ENCODE peak calls at places on chromosomes 7 and 10, in eight cellular contexts. One of them, this sample, is unnamed. For H3K36me3, the result is how much of the 10 kb centered on the place peaks cover.

GRCh38 chr7:130975731-130976130 is 241.7 kb upstream of the KLF14 start:
- DNase-seq in stomach: no peak
- DNase-seq in sigmoid colon: no peak
- DNase-seq in esophagus muscularis mucosa: no peak
- DNase-seq in tibial nerve: no peak
- DNase-seq in suprapubic skin: no peak
- DNase-seq in upper lobe of left lung: no peak
- DNase-seq in H1: no peak
- DNase-seq in this sample: no peak

GRCh38 chr7:17530741-17531417 is 232.4 kb downstream of the AHR start:
- DNase-seq in stomach: no peak
- DNase-seq in sigmoid colon: no peak
- DNase-seq in esophagus muscularis mucosa: no peak
- DNase-seq in tibial nerve: no peak
- DNase-seq in suprapubic skin: no peak
- DNase-seq in upper lobe of left lung: no peak
- DNase-seq in H1: no peak
- DNase-seq in this sample: no peak

GRCh38 chr7:100489824-100490223 is 6.1 kb downstream of the NYAP1 start:
- DNase-seq in stomach: peak
- DNase-seq in sigmoid colon: no peak
- DNase-seq in esophagus muscularis mucosa: no peak
- DNase-seq in tibial nerve: no peak
- DNase-seq in suprapubic skin: no peak
- DNase-seq in upper lobe of left lung: no peak
- DNase-seq in H1: peak
- DNase-seq in this sample: peak

GRCh38 chr7:139075871-139076686 is 33.4 kb downstream of the ZC3HAV1 start:
- DNase-seq in stomach: no peak
- DNase-seq in sigmoid colon: no peak
- DNase-seq in esophagus muscularis mucosa: no peak
- DNase-seq in tibial nerve: no peak
- DNase-seq in suprapubic skin: no peak
- DNase-seq in upper lobe of left lung: no peak
- DNase-seq in H1: no peak
- DNase-seq in this sample: no peak

GRCh38 chr7:234712-235553 is 42.6 kb downstream of the FAM20C start:
- DNase-seq in stomach: peak
- DNase-seq in sigmoid colon: peak
- DNase-seq in esophagus muscularis mucosa: no peak
- DNase-seq in tibial nerve: no peak
- DNase-seq in suprapubic skin: no peak
- DNase-seq in upper lobe of left lung: peak
- DNase-seq in H1: no peak
- DNase-seq in this sample: peak

GRCh38 chr7:116355423-116355765 is 144.1 kb upstream of the CAV2 start:
- DNase-seq in stomach: no peak
- DNase-seq in sigmoid colon: no peak
- DNase-seq in esophagus muscularis mucosa: no peak
- DNase-seq in tibial nerve: no peak
- DNase-seq in suprapubic skin: no peak
- DNase-seq in upper lobe of left lung: no peak
- DNase-seq in H1: no peak
- DNase-seq in this sample: no peak

GRCh38 chr7:138092486-138093028 is 16.3 kb downstream of the AKR1D1 start:
- DNase-seq in stomach: no peak
- DNase-seq in sigmoid colon: no peak
- DNase-seq in esophagus muscularis mucosa: no peak
- DNase-seq in tibial nerve: no peak
- DNase-seq in suprapubic skin: no peak
- DNase-seq in upper lobe of left lung: no peak
- DNase-seq in H1: no peak
- DNase-seq in this sample: no peak

GRCh38 chr7:64946772-64947171 is 43.7 kb downstream of the ZNF273 start:
- DNase-seq in stomach: no peak
- DNase-seq in sigmoid colon: no peak
- DNase-seq in esophagus muscularis mucosa: no peak
- DNase-seq in tibial nerve: no peak
- DNase-seq in suprapubic skin: no peak
- DNase-seq in upper lobe of left lung: peak
- DNase-seq in H1: peak
- DNase-seq in this sample: no peak

GRCh38 chr7:38535013-38535412 is 96.2 kb downstream of the AMPH start:
- DNase-seq in stomach: no peak
- DNase-seq in sigmoid colon: no peak
- DNase-seq in esophagus muscularis mucosa: peak
- DNase-seq in tibial nerve: no peak
- DNase-seq in suprapubic skin: no peak
- DNase-seq in upper lobe of left lung: no peak
- DNase-seq in H1: no peak
- DNase-seq in this sample: no peak

GRCh38 chr10:129101232-129101980 is 365.6 kb upstream of the MGMT start:
- DNase-seq in stomach: no peak
- DNase-seq in sigmoid colon: no peak
- DNase-seq in esophagus muscularis mucosa: peak
- DNase-seq in tibial nerve: no peak
- DNase-seq in suprapubic skin: no peak
- DNase-seq in upper lobe of left lung: no peak
- DNase-seq in H1: peak
- DNase-seq in this sample: no peak

GRCh38 chr10:85621562-85621961 is 745.0 kb downstream of the GRID1 start:
- DNase-seq in stomach: no peak
- DNase-seq in sigmoid colon: no peak
- DNase-seq in esophagus muscularis mucosa: no peak
- DNase-seq in tibial nerve: no peak
- DNase-seq in suprapubic skin: no peak
- DNase-seq in upper lobe of left lung: no peak
- DNase-seq in H1: no peak
- DNase-seq in this sample: no peak

GRCh38 chr7:139426258-139427028 is 57.0 kb downstream of the KLRG2 start:
- DNase-seq in stomach: no peak
- DNase-seq in sigmoid colon: no peak
- DNase-seq in esophagus muscularis mucosa: no peak
- DNase-seq in tibial nerve: no peak
- DNase-seq in suprapubic skin: no peak
- DNase-seq in upper lobe of left lung: no peak
- DNase-seq in H1: peak
- DNase-seq in this sample: no peak

GRCh38 chr7:132817844-132818427 is 241.7 kb upstream of the PLXNA4 start:
- DNase-seq in stomach: no peak
- DNase-seq in sigmoid colon: no peak
- DNase-seq in esophagus muscularis mucosa: no peak
- DNase-seq in tibial nerve: no peak
- DNase-seq in suprapubic skin: no peak
- DNase-seq in upper lobe of left lung: no peak
- DNase-seq in H1: no peak
- DNase-seq in this sample: no peak

GRCh38 chr7:27185013-27185707 is at the start of gene HOXA11:
- DNase-seq in stomach: peak
- DNase-seq in sigmoid colon: peak
- DNase-seq in esophagus muscularis mucosa: no peak
- DNase-seq in tibial nerve: peak
- DNase-seq in suprapubic skin: peak
- DNase-seq in upper lobe of left lung: no peak
- DNase-seq in H1: peak
- DNase-seq in this sample: no peak

GRCh38 chr7:65477326-65477725 is 103.7 kb downstream of the ZNF92 start:
- DNase-seq in stomach: no peak
- DNase-seq in sigmoid colon: no peak
- DNase-seq in esophagus muscularis mucosa: no peak
- DNase-seq in tibial nerve: no peak
- DNase-seq in suprapubic skin: no peak
- DNase-seq in upper lobe of left lung: no peak
- DNase-seq in H1: peak
- DNase-seq in this sample: no peak

GRCh38 chr7:112395893-112396292 is 54.4 kb upstream of the IFRD1 start:
- DNase-seq in stomach: no peak
- DNase-seq in sigmoid colon: no peak
- DNase-seq in esophagus muscularis mucosa: no peak
- DNase-seq in tibial nerve: no peak
- DNase-seq in suprapubic skin: no peak
- DNase-seq in upper lobe of left lung: no peak
- DNase-seq in H1: no peak
- DNase-seq in this sample: no peak

GRCh38 chr7:29193316-29194205 is 1.0 kb upstream of the CHN2 start:
- DNase-seq in stomach: no peak
- DNase-seq in sigmoid colon: no peak
- DNase-seq in esophagus muscularis mucosa: no peak
- DNase-seq in tibial nerve: no peak
- DNase-seq in suprapubic skin: no peak
- DNase-seq in upper lobe of left lung: no peak
- DNase-seq in H1: no peak
- DNase-seq in this sample: peak
- TF ChIP-seq EP300 in stomach: no peak
- TF ChIP-seq EP300 in sigmoid colon: no peak
- TF ChIP-seq EP300 in esophagus muscularis mucosa: no peak
- TF ChIP-seq EP300 in tibial nerve: no peak
- TF ChIP-seq EP300 in suprapubic skin: no peak
- TF ChIP-seq EP300 in upper lobe of left lung: no peak
- TF ChIP-seq EP300 in H1: no peak
- TF ChIP-seq EP300 in this sample: no peak

DNA sequence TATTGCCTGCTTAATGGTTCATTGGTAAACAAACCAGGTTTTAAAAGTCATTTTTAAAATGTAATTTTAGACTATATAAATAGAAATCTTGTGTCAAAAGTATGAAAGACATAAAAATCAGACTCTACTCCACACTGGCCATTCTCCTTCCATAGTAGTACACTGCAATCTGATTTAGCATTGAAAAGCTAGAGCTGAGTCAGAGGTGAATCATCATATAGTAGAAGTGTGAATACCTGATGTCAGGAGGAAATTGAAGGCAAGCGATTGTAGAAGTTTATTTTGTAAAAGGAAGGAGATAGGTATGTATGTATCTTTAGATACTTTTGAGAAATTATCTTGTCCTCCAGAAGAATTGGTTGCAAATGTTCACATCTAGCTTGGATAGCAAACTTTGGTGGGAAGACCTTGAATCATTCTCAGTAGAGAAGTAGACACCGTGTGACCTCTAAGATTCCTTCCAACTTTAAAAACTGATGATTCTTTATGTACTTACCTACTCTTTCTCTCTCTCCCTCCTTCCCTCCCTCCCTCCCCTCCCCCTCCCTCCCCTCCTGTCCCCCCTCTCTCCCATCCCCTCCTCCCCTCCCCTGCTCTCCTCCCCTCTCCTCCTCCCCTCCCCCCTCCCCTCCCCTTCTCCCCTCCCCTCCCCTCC is 88.1 kb downstream of the BTAF1 start:
- DNase-seq in stomach: no peak
- DNase-seq in sigmoid colon: no peak
- DNase-seq in esophagus muscularis mucosa: no peak
- DNase-seq in tibial nerve: no peak
- DNase-seq in suprapubic skin: no peak
- DNase-seq in upper lobe of left lung: no peak
- DNase-seq in H1: no peak
- DNase-seq in this sample: no peak
- H3K36me3 ChIP-seq in stomach: half or more
- H3K36me3 ChIP-seq in sigmoid colon: half or more
- H3K36me3 ChIP-seq in esophagus muscularis mucosa: half or more
- H3K36me3 ChIP-seq in tibial nerve: under half
- H3K36me3 ChIP-seq in suprapubic skin: half or more
- H3K36me3 ChIP-seq in upper lobe of left lung: under half
- H3K36me3 ChIP-seq in H1: under half
- H3K36me3 ChIP-seq in this sample: under half

GRCh38 chr7:88761779-88762178 is 2.3 kb downstream of the ZNF804B start:
- DNase-seq in stomach: no peak
- DNase-seq in sigmoid colon: no peak
- DNase-seq in esophagus muscularis mucosa: no peak
- DNase-seq in tibial nerve: no peak
- DNase-seq in suprapubic skin: no peak
- DNase-seq in upper lobe of left lung: no peak
- DNase-seq in H1: no peak
- DNase-seq in this sample: no peak

GRCh38 chr7:88758355-88759215 is 915 bp upstream of the ZNF804B start:
- DNase-seq in stomach: no peak
- DNase-seq in sigmoid colon: no peak
- DNase-seq in esophagus muscularis mucosa: no peak
- DNase-seq in tibial nerve: no peak
- DNase-seq in suprapubic skin: no peak
- DNase-seq in upper lobe of left lung: no peak
- DNase-seq in H1: peak
- DNase-seq in this sample: no peak

GRCh38 chr7:88757371-88757770 is 2.1 kb upstream of the ZNF804B start:
- DNase-seq in stomach: no peak
- DNase-seq in sigmoid colon: no peak
- DNase-seq in esophagus muscularis mucosa: no peak
- DNase-seq in tibial nerve: no peak
- DNase-seq in suprapubic skin: no peak
- DNase-seq in upper lobe of left lung: no peak
- DNase-seq in H1: no peak
- DNase-seq in this sample: no peak

GRCh38 chr7:88759216-88759955 is at the start of gene ZNF804B:
- DNase-seq in stomach: no peak
- DNase-seq in sigmoid colon: peak
- DNase-seq in esophagus muscularis mucosa: no peak
- DNase-seq in tibial nerve: no peak
- DNase-seq in suprapubic skin: peak
- DNase-seq in upper lobe of left lung: no peak
- DNase-seq in H1: peak
- DNase-seq in this sample: peak

DNA sequence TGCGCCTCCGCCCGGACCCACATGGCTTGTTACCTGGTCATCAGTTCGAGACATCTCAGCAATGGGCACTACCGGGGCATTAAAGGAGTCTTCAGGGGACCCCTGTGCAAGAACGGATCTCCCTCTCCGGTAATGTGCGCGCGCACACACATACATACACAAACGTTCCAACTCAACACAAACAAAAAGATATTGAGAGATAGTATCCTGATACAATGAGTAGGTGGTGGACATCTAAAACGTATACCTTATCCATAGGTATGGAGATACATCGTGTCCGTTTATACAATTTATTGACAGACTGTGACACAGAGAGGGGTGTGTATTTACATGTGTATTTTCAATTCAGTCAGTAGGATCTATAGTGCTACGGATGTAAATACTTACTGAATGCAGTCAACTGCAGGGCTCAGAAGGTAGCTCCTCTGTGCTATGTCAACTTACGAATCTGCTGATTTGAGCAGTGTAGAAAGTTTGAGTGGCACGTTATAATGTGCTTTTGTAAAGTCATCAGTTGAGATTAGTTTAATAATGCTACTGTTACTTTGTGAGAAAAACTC is 536 bp downstream of the ZNF804B start:
- DNase-seq in stomach: no peak
- DNase-seq in sigmoid colon: no peak
- DNase-seq in esophagus muscularis mucosa: no peak
- DNase-seq in tibial nerve: no peak
- DNase-seq in suprapubic skin: no peak
- DNase-seq in upper lobe of left lung: no peak
- DNase-seq in H1: no peak
- DNase-seq in this sample: no peak
- H3K4me3 ChIP-seq in stomach: peak
- H3K4me3 ChIP-seq in sigmoid colon: peak
- H3K4me3 ChIP-seq in esophagus muscularis mucosa: peak
- H3K4me3 ChIP-seq in tibial nerve: peak
- H3K4me3 ChIP-seq in suprapubic skin: peak
- H3K4me3 ChIP-seq in upper lobe of left lung: no peak
- H3K4me3 ChIP-seq in H1: peak
- H3K4me3 ChIP-seq in this sample: no peak

GRCh38 chr7:118352854-118353453 is 128.4 kb downstream of the ANKRD7 start:
- DNase-seq in stomach: no peak
- DNase-seq in sigmoid colon: no peak
- DNase-seq in esophagus muscularis mucosa: no peak
- DNase-seq in tibial nerve: no peak
- DNase-seq in suprapubic skin: no peak
- DNase-seq in upper lobe of left lung: no peak
- DNase-seq in H1: no peak
- DNase-seq in this sample: no peak
- TF ChIP-seq EP300 in stomach: no peak
- TF ChIP-seq EP300 in sigmoid colon: no peak
- TF ChIP-seq EP300 in esophagus muscularis mucosa: no peak
- TF ChIP-seq EP300 in tibial nerve: no peak
- TF ChIP-seq EP300 in suprapubic skin: no peak
- TF ChIP-seq EP300 in upper lobe of left lung: no peak
- TF ChIP-seq EP300 in H1: no peak
- TF ChIP-seq EP300 in this sample: no peak

This sample was measured in ovary.